ENCODE peak calls at places on chromosomes 1 and 21, in seven cellular contexts. One of them, this sample, is unnamed.

GRCh38 chr1:1171551-1172340 is 1.9 kb upstream of the TTLL10 start:
- DNase-seq in HEK293T: no peak
- DNase-seq in HFFc6: no peak
- DNase-seq in G401: no peak
- DNase-seq in AG04450: no peak
- DNase-seq in skeletal muscle cell: no peak
- DNase-seq in uterus: no peak
- DNase-seq in this sample: peak

GRCh38 chr1:111192643-111193519 is 7.6 kb downstream of the DENND2D start:
- DNase-seq in uterus: no peak
- DNase-seq in skeletal muscle cell: no peak
- DNase-seq in AG04450: no peak
- DNase-seq in HEK293T: no peak
- DNase-seq in HFFc6: no peak
- DNase-seq in G401: no peak
- DNase-seq in this sample: no peak

GRCh38 chr1:167722152-167722869 is 529 bp downstream of the MPZL1 start:
- DNase-seq in uterus: peak
- DNase-seq in HFFc6: no peak
- DNase-seq in HEK293T: peak
- DNase-seq in skeletal muscle cell: no peak
- DNase-seq in AG04450: no peak
- DNase-seq in G401: peak
- DNase-seq in this sample: peak

GRCh38 chr1:243505986-243506689 is 250.3 kb downstream of the SDCCAG8 start:
- DNase-seq in skeletal muscle cell: no peak
- DNase-seq in G401: no peak
- DNase-seq in AG04450: no peak
- DNase-seq in uterus: no peak
- DNase-seq in HEK293T: no peak
- DNase-seq in HFFc6: no peak
- DNase-seq in this sample: no peak

GRCh38 chr1:171814692-171815091 is 26.6 kb upstream of the DNM3 start:
- DNase-seq in AG04450: peak
- DNase-seq in uterus: no peak
- DNase-seq in G401: peak
- DNase-seq in skeletal muscle cell: peak
- DNase-seq in HFFc6: no peak
- DNase-seq in HEK293T: no peak
- DNase-seq in this sample: no peak

GRCh38 chr1:215475719-215476525 is 91.2 kb upstream of the KCTD3 start:
- DNase-seq in HEK293T: no peak
- DNase-seq in G401: no peak
- DNase-seq in skeletal muscle cell: peak
- DNase-seq in AG04450: peak
- DNase-seq in HFFc6: peak
- DNase-seq in uterus: no peak
- DNase-seq in this sample: no peak

GRCh38 chr1:109895720-109896504 is 14.7 kb upstream of the CSF1 start:
- DNase-seq in uterus: peak
- DNase-seq in skeletal muscle cell: no peak
- DNase-seq in AG04450: no peak
- DNase-seq in HFFc6: peak
- DNase-seq in G401: no peak
- DNase-seq in HEK293T: no peak
- DNase-seq in this sample: no peak

GRCh38 chr1:114088392-114089299 is 65.0 kb downstream of the SYT6 start:
- DNase-seq in skeletal muscle cell: no peak
- DNase-seq in uterus: no peak
- DNase-seq in G401: no peak
- DNase-seq in HFFc6: no peak
- DNase-seq in AG04450: no peak
- DNase-seq in HEK293T: no peak
- DNase-seq in this sample: no peak

GRCh38 chr1:224700915-224701531 is 84.9 kb downstream of the CNIH3 start:
- DNase-seq in uterus: no peak
- DNase-seq in G401: no peak
- DNase-seq in HFFc6: no peak
- DNase-seq in AG04450: no peak
- DNase-seq in skeletal muscle cell: no peak
- DNase-seq in HEK293T: peak
- DNase-seq in this sample: peak

GRCh38 chr1:45005761-45006160 is 5.4 kb downstream of the HECTD3 start:
- DNase-seq in HEK293T: no peak
- DNase-seq in skeletal muscle cell: no peak
- DNase-seq in AG04450: no peak
- DNase-seq in HFFc6: no peak
- DNase-seq in uterus: no peak
- DNase-seq in G401: no peak
- DNase-seq in this sample: no peak

GRCh38 chr1:8908388-8909151 is 30.1 kb upstream of the ENO1 start:
- DNase-seq in HEK293T: no peak
- DNase-seq in AG04450: no peak
- DNase-seq in skeletal muscle cell: no peak
- DNase-seq in uterus: no peak
- DNase-seq in G401: no peak
- DNase-seq in HFFc6: no peak
- DNase-seq in this sample: no peak

GRCh38 chr1:19654386-19654785 is 10.3 kb downstream of the NBL1 start:
- DNase-seq in AG04450: no peak
- DNase-seq in uterus: no peak
- DNase-seq in HFFc6: peak
- DNase-seq in HEK293T: no peak
- DNase-seq in skeletal muscle cell: no peak
- DNase-seq in G401: no peak
- DNase-seq in this sample: no peak

GRCh38 chr1:19366599-19367315 is 54.6 kb downstream of the SLC66A1 start:
- DNase-seq in skeletal muscle cell: no peak
- DNase-seq in HFFc6: no peak
- DNase-seq in AG04450: no peak
- DNase-seq in HEK293T: no peak
- DNase-seq in uterus: no peak
- DNase-seq in G401: no peak
- DNase-seq in this sample: no peak

GRCh38 chr21:46295177-46295711 is 9.1 kb downstream of the YBEY start:
- DNase-seq in AG04450: peak
- DNase-seq in uterus: no peak
- DNase-seq in HFFc6: peak
- DNase-seq in G401: no peak
- DNase-seq in HEK293T: peak
- DNase-seq in skeletal muscle cell: peak
- DNase-seq in this sample: no peak

GRCh38 chr1:197062692-197063091 is 4.4 kb downstream of the F13B start:
- DNase-seq in HEK293T: no peak
- DNase-seq in skeletal muscle cell: no peak
- DNase-seq in uterus: no peak
- DNase-seq in G401: no peak
- DNase-seq in AG04450: no peak
- DNase-seq in HFFc6: no peak
- DNase-seq in this sample: no peak

GRCh38 chr21:34580181-34580700 is 34.7 kb downstream of the RCAN1 start:
- DNase-seq in uterus: no peak
- DNase-seq in G401: no peak
- DNase-seq in AG04450: no peak
- DNase-seq in HFFc6: no peak
- DNase-seq in skeletal muscle cell: no peak
- DNase-seq in HEK293T: no peak
- DNase-seq in this sample: no peak

GRCh38 chr1:66996018-66996682 is 57.8 kb downstream of the SLC35D1 start:
- DNase-seq in G401: peak
- DNase-seq in skeletal muscle cell: peak
- DNase-seq in HEK293T: peak
- DNase-seq in AG04450: peak
- DNase-seq in HFFc6: peak
- DNase-seq in uterus: peak
- DNase-seq in this sample: peak

GRCh38 chr1:118136511-118136937 is 48.5 kb downstream of the SPAG17 start:
- DNase-seq in AG04450: peak
- DNase-seq in HEK293T: no peak
- DNase-seq in uterus: no peak
- DNase-seq in HFFc6: peak
- DNase-seq in skeletal muscle cell: peak
- DNase-seq in G401: no peak
- DNase-seq in this sample: no peak

GRCh38 chr1:172399369-172400072 is 21.0 kb upstream of the C1orf105 start:
- DNase-seq in uterus: peak
- DNase-seq in HEK293T: peak
- DNase-seq in skeletal muscle cell: peak
- DNase-seq in AG04450: peak
- DNase-seq in HFFc6: peak
- DNase-seq in G401: peak
- DNase-seq in this sample: peak

GRCh38 chr1:156503672-156504055 is 3.1 kb upstream of the MEF2D start:
- DNase-seq in HFFc6: no peak
- DNase-seq in skeletal muscle cell: no peak
- DNase-seq in G401: peak
- DNase-seq in HEK293T: no peak
- DNase-seq in uterus: no peak
- DNase-seq in AG04450: no peak
- DNase-seq in this sample: no peak

GRCh38 chr1:117396636-117397035 is 29.4 kb downstream of the MAN1A2 start:
- DNase-seq in skeletal muscle cell: no peak
- DNase-seq in uterus: no peak
- DNase-seq in HFFc6: no peak
- DNase-seq in AG04450: no peak
- DNase-seq in HEK293T: no peak
- DNase-seq in G401: no peak
- DNase-seq in this sample: no peak

GRCh38 chr1:151156515-151156819 is at the start of gene TNFAIP8L2:
- DNase-seq in AG04450: no peak
- DNase-seq in HEK293T: no peak
- DNase-seq in G401: no peak
- DNase-seq in uterus: no peak
- DNase-seq in skeletal muscle cell: no peak
- DNase-seq in HFFc6: no peak
- DNase-seq in this sample: peak

GRCh38 chr1:71231751-71232150 is 150.9 kb upstream of the ZRANB2 start:
- DNase-seq in skeletal muscle cell: no peak
- DNase-seq in G401: no peak
- DNase-seq in HFFc6: no peak
- DNase-seq in uterus: no peak
- DNase-seq in HEK293T: no peak
- DNase-seq in AG04450: no peak
- DNase-seq in this sample: no peak

GRCh38 chr1:225677350-225678124 is 24.6 kb upstream of the ENAH start:
- DNase-seq in HEK293T: no peak
- DNase-seq in HFFc6: no peak
- DNase-seq in G401: no peak
- DNase-seq in uterus: no peak
- DNase-seq in skeletal muscle cell: no peak
- DNase-seq in AG04450: no peak
- DNase-seq in this sample: no peak

GRCh38 chr1:193103759-193104495 is 1.3 kb downstream of the GLRX2 start:
- DNase-seq in skeletal muscle cell: no peak
- DNase-seq in G401: no peak
- DNase-seq in HEK293T: no peak
- DNase-seq in AG04450: no peak
- DNase-seq in uterus: no peak
- DNase-seq in HFFc6: peak
- DNase-seq in this sample: no peak